ENCODE peak calls at places on chromosome 16, in four cellular contexts. One of them, this sample, is unnamed.

GRCh38 chr16:610513-611381 is 20.0 kb upstream of the WFIKKN1 start:
- DNase-seq in upper lobe of right lung: peak
- DNase-seq in right atrium auricular region: no peak
- DNase-seq in HT-29: no peak
- DNase-seq in this sample: peak

GRCh38 chr16:67881557-67882220 is 3.0 kb upstream of the NRN1L start:
- DNase-seq in upper lobe of right lung: no peak
- DNase-seq in right atrium auricular region: no peak
- DNase-seq in HT-29: no peak
- DNase-seq in this sample: no peak

GRCh38 chr16:89357055-89357454 is 133.3 kb downstream of the ANKRD11 start:
- DNase-seq in upper lobe of right lung: peak
- DNase-seq in right atrium auricular region: no peak
- DNase-seq in HT-29: peak
- DNase-seq in this sample: peak

GRCh38 chr16:17347624-17348023 is 123.1 kb downstream of the XYLT1 start:
- DNase-seq in upper lobe of right lung: no peak
- DNase-seq in right atrium auricular region: no peak
- DNase-seq in HT-29: no peak
- DNase-seq in this sample: no peak

GRCh38 chr16:46970089-46970488 is 3.4 kb downstream of the DNAJA2 start:
- DNase-seq in upper lobe of right lung: no peak
- DNase-seq in right atrium auricular region: no peak
- DNase-seq in HT-29: no peak
- DNase-seq in this sample: no peak

GRCh38 chr16:74724820-74725549 is 24.3 kb upstream of the MLKL start:
- DNase-seq in upper lobe of right lung: no peak
- DNase-seq in right atrium auricular region: no peak
- DNase-seq in HT-29: no peak
- DNase-seq in this sample: no peak

GRCh38 chr16:13829712-13830304 is 90.1 kb upstream of the ERCC4 start:
- DNase-seq in upper lobe of right lung: no peak
- DNase-seq in right atrium auricular region: no peak
- DNase-seq in HT-29: no peak
- DNase-seq in this sample: no peak

GRCh38 chr16:3651461-3652372 is 2.8 kb upstream of the DNASE1 start:
- DNase-seq in upper lobe of right lung: peak
- DNase-seq in right atrium auricular region: no peak
- DNase-seq in HT-29: no peak
- DNase-seq in this sample: no peak

GRCh38 chr16:49158029-49158642 is 123.5 kb downstream of the CBLN1 start:
- DNase-seq in upper lobe of right lung: no peak
- DNase-seq in right atrium auricular region: no peak
- DNase-seq in HT-29: peak
- DNase-seq in this sample: no peak

This sample was measured in activated CD4-positive, alpha-beta T cell treated with anti-CD3 and anti-CD28 coated beads, Interleukin-2, amount 50 U/mL, for 24 hours.